ENCODE peak calls at places on chromosomes 12 and 14, in six cellular contexts. S is suprapubic skin, O is heart left ventricle, D is esophagus squamous epithelium, M is tibial nerve, E is transverse colon. L is an unnamed sample.

GRCh38 chr14:52835122-52835903 is 43.9 kb upstream of the GNPNAT1 start:
- DNase-seq in E (no peak), D (no peak), O (no peak), S (peak; percentile 74), M (no peak), L (no peak)

GRCh38 chr12:107411792-107412535 is 273.6 kb upstream of the PWP1 start:
- DNase-seq in O (no peak), D (no peak), E (no peak), M (no peak), S (no peak), L (no peak)

GRCh38 chr14:30214456-30215090 is 286.9 kb upstream of the PRKD1 start:
- DNase-seq in M (peak; percentile 54), E (no peak), D (no peak), S (no peak), O (no peak), L (peak; percentile 21)

GRCh38 chr12:112602150-112602549 is 183.4 kb downstream of the PTPN11 start:
- DNase-seq in E (no peak), S (no peak), O (no peak), M (no peak), D (no peak), L (no peak)

GRCh38 chr14:61695695-61696527 is 598 bp downstream of the HIF1A start:
- DNase-seq in O (peak; percentile 71), D (no peak), M (peak; percentile 40), E (peak; percentile 58), S (peak; percentile 76), L (peak; percentile 27)

GRCh38 chr12:8033153-8034044 is 883 bp downstream of the FOXJ2 start:
- DNase-seq in O (peak; percentile 67), M (peak; percentile 65), D (no peak), S (peak; percentile 78), E (peak; percentile 55), L (peak; percentile 49)

GRCh38 chr14:42391146-42391821 is 784.6 kb downstream of the LRFN5 start:
- DNase-seq in M (no peak), S (no peak), E (no peak), D (no peak), O (no peak), L (no peak)

GRCh38 chr14:58817846-58818245 is 180.1 kb downstream of the DACT1 start:
- DNase-seq in M (no peak), E (no peak), O (no peak), S (no peak), D (no peak), L (no peak)

GRCh38 chr12:96872946-96873345 is 34.1 kb upstream of the NEDD1 start:
- DNase-seq in E (no peak), O (no peak), M (no peak), S (no peak), D (no peak), L (no peak)

GRCh38 chr12:113259499-113259953 is 38.3 kb downstream of the TPCN1 start:
- DNase-seq in D (no peak), M (peak; percentile 83), E (peak; percentile 68), O (peak; percentile 92), S (peak; percentile 94), L (peak; percentile 75)

GRCh38 chr12:93514853-93515252 is 47.5 kb downstream of the MRPL42 start:
- DNase-seq in S (no peak), O (no peak), D (no peak), E (no peak), M (no peak), L (no peak)

GRCh38 chr14:100193417-100194357 is 34.2 kb upstream of the DEGS2 start:
- DNase-seq in O (no peak), M (no peak), S (no peak), E (no peak), D (no peak), L (no peak)

GRCh38 chr12:93804392-93805179 is 127.4 kb downstream of the CRADD start:
- DNase-seq in O (no peak), E (no peak), D (no peak), M (no peak), S (no peak), L (no peak)

GRCh38 chr14:94111276-94112095 is 950 bp downstream of the IFI27 start:
- DNase-seq in D (no peak), O (peak; percentile 47), S (no peak), M (no peak), E (no peak), L (peak; percentile 16)

GRCh38 chr12:122013792-122014590 is 7.7 kb upstream of the BCL7A start:
- DNase-seq in E (no peak), D (no peak), O (no peak), M (no peak), S (no peak), L (no peak)

GRCh38 chr14:33068626-33069025 is 129.9 kb downstream of the NPAS3 start:
- DNase-seq in O (no peak), E (no peak), M (no peak), D (no peak), S (no peak), L (no peak)

GRCh38 chr14:104687601-104688504 is 1.6 kb upstream of the INF2 start:
- DNase-seq in D (no peak), O (peak; percentile 81), S (no peak), M (no peak), E (peak; percentile 93), L (peak; percentile 88)

GRCh38 chr12:108080363-108080762 is 48.7 kb upstream of the WSCD2 start:
- DNase-seq in O (no peak), E (no peak), M (no peak), D (no peak), S (no peak), L (no peak)

GRCh38 chr14:73457050-73457934 is 1.1 kb downstream of the NUMB start:
- DNase-seq in M (no peak), D (no peak), S (peak; percentile 77), E (no peak), O (peak; percentile 52), L (no peak)

GRCh38 chr14:24366664-24367505 is 1.1 kb upstream of the NFATC4 start:
- DNase-seq in S (peak; percentile 95), O (peak; percentile 90), D (peak; percentile 30), E (peak; percentile 94), M (peak; percentile 80), L (peak; percentile 92)

GRCh38 chr14:83300454-83301064 is 1766.9 kb upstream of the SEL1L start:
- DNase-seq in M (no peak), E (no peak), S (no peak), D (no peak), O (no peak), L (no peak)

GRCh38 chr12:58765653-58766554 is 154.4 kb downstream of the LRIG3 start:
- DNase-seq in M (no peak), S (no peak), O (no peak), D (no peak), E (no peak), L (no peak)
- TF ChIP-seq POLR2A in M (no peak), S (no peak), O (no peak), D (no peak), E (no peak), L (no peak)

GRCh38 chr14:68692916-68693771 is 99.7 kb downstream of the ZFP36L1 start:
- DNase-seq in S (peak; percentile 78), D (no peak), O (no peak), M (peak; percentile 47), E (no peak), L (no peak)
- TF ChIP-seq CTCF in S (no peak), D (no peak), O (no peak), M (no peak), E (no peak), L (no peak)

GRCh38 chr12:3123729-3124128 is 46.5 kb downstream of the TSPAN9 start:
- DNase-seq in E (no peak), S (no peak), O (no peak), M (no peak), D (no peak), L (no peak)

GRCh38 chr12:3125674-3126073 is 48.5 kb downstream of the TSPAN9 start:
- DNase-seq in O (no peak), E (no peak), S (no peak), M (no peak), D (no peak), L (no peak)

GRCh38 chr12:3120701-3121100 is 43.5 kb downstream of the TSPAN9 start:
- DNase-seq in O (no peak), M (no peak), S (no peak), E (no peak), D (no peak), L (no peak)

GRCh38 chr12:3124917-3125316 is 47.7 kb downstream of the TSPAN9 start:
- DNase-seq in E (no peak), D (no peak), O (no peak), M (no peak), S (no peak), L (no peak)

DNA sequence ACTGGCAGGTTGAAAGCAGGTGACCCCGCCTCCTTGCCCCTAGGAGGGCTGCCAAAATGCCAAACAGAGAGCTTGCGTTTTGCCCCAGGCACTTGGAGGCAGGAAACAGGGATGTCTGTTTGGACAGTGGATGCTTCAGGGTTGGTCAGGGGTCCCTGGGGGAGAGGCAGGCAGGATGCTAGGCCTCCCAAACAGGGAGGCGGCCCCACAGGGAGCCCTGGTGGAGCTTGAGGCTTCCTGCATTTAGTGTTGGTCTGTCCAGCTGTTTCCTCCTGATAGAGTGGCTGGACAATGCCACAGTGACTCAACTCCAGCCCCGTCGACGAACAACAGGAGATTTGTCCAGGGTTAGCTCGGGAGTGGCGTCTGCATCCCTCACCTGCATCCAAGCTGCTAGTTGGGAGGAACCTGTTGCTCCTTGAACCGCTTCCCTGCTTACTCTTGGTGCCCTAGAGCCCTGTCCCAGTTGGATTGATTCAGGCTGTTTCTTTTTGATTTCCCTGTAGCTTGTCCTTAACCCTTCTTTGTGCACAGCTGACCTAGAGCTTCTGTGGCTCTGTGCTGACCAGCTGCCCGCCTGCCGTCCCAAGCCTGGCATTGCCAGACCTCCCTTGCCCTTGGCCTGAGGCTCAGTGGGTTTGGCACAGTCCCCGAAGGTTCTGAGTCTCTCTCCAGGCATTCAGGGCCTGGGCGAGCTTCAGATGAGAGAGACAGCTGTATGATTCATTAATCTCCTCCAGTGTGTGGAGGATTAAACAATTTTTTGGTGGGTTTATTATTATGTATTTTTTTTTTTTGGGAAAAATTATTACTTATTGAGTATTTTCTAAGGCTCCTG is 45.9 kb downstream of the TSPAN9 start:
- DNase-seq in E (no peak), M (peak; percentile 14), D (no peak), O (peak; percentile 84), S (peak; percentile 74), L (peak; percentile 51)
- TF ChIP-seq POLR2A in E (no peak), M (no peak), D (no peak), O (no peak), S (no peak), L (no peak)

GRCh38 chr12:20220339-20220738 is 148.0 kb upstream of the PDE3A start:
- DNase-seq in E (no peak), D (no peak), S (no peak), O (no peak), M (no peak), L (no peak)
- TF ChIP-seq CTCF in E (peak; percentile 10), D (no peak), S (no peak), O (no peak), M (no peak), L (no peak)

DNA sequence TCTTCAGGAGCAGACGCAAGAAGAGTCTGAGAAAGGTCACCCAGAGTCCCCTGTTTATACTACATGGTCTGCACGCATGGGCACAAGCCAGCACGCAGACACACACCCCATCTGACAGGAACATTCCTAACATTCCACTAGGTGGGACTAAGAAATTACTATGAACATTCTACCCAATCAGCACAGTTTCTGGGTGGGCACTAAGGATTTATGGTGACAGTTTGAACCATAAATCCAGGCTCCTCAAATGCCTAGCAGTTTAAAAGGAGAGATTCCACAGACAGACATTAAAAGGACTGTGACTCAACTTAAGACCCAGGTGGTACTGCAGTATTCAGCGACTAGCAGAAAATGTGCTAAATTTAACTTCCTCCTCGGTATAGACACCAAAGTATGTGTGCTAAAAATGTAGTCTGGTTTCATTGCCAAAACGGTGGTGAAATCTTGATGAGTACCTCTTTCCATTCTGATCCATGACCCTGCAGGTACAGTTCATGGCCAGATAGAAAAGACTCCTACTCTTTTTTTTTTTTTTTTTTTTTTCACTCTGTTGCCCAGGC is 16.2 kb downstream of the ABHD4 start:
- DNase-seq in S (no peak), E (no peak), D (no peak), M (no peak), O (no peak), L (no peak)
- TF ChIP-seq POLR2A in S (no peak), E (no peak), D (no peak), M (no peak), O (no peak), L (no peak)

L was measured in breast epithelium.